ENCODE peak calls at places on chromosome X, in seven cellular contexts. S is mammary epithelial cell, I is glutamatergic neuron, D is heart right ventricle, H is tibial artery, R is GM13977, P is WTC11. B is an unnamed sample.

GRCh38 chrX:150984164-150984824 is 1.2 kb downstream of the HMGB3 start:
- DNase-seq in S (no peak), I (peak; percentile 29), D (no peak), H (no peak), R (peak; percentile 42), P (no peak), B (peak; percentile 36)

GRCh38 chrX:132615396-132616131 is 126.7 kb upstream of the MBNL3 start:
- DNase-seq in S (peak; percentile 37), I (peak; percentile 34), D (peak; percentile 9), H (no peak), R (no peak), P (peak; percentile 43), B (peak; percentile 19)

GRCh38 chrX:1430451-1430850 is 22.3 kb downstream of the ASMTL start:
- DNase-seq in S (no peak), I (no peak), D (no peak), H (no peak), R (no peak), P (no peak), B (no peak)

GRCh38 chrX:130120746-130121504 is 10.6 kb upstream of the ELF4 start:
- DNase-seq in S (peak; percentile 82), I (peak; percentile 75), D (peak; percentile 80), H (peak; percentile 88), R (peak; percentile 79), P (peak; percentile 77), B (peak; percentile 80)

GRCh38 chrX:87160435-87161010 is 357.1 kb upstream of the KLHL4 start:
- DNase-seq in S (no peak), I (no peak), D (no peak), H (no peak), R (no peak), P (no peak), B (no peak)

GRCh38 chrX:8731579-8732395 is at the start of gene ANOS1:
- DNase-seq in S (peak; percentile 38), I (peak; percentile 64), D (peak; percentile 64), H (peak; percentile 71), R (no peak), P (peak; percentile 78), B (no peak)

GRCh38 chrX:42951747-42952146 is 173.8 kb upstream of the PPP1R2C start:
- DNase-seq in S (no peak), I (no peak), D (no peak), H (no peak), R (no peak), P (no peak), B (no peak)

GRCh38 chrX:27751976-27752375 is 55.8 kb upstream of the MAGEB10 start:
- DNase-seq in S (no peak), I (no peak), D (no peak), H (no peak), R (no peak), P (no peak), B (no peak)

GRCh38 chrX:74449322-74449936 is 28.1 kb downstream of the SLC16A2 start:
- DNase-seq in S (peak; percentile 76), I (no peak), D (no peak), H (no peak), R (no peak), P (no peak), B (no peak)

GRCh38 chrX:97229318-97229717 is 345.6 kb downstream of the RPA4 start:
- DNase-seq in S (no peak), I (no peak), D (no peak), H (no peak), R (no peak), P (no peak), B (no peak)

GRCh38 chrX:68415289-68415688 is 18.0 kb downstream of the OPHN1 start:
- DNase-seq in S (peak; percentile 6), I (no peak), D (peak; percentile 40), H (no peak), R (no peak), P (no peak), B (no peak)

GRCh38 chrX:12770440-12770839 is 20.8 kb upstream of the PRPS2 start:
- DNase-seq in S (no peak), I (no peak), D (no peak), H (no peak), R (no peak), P (no peak), B (peak; percentile 10)

GRCh38 chrX:3348191-3348590 is 1.7 kb upstream of the MXRA5 start:
- DNase-seq in S (no peak), I (no peak), D (no peak), H (no peak), R (no peak), P (no peak), B (no peak)

GRCh38 chrX:152632445-152633097 is 5.1 kb upstream of the GABRQ start:
- DNase-seq in S (peak; percentile 23), I (peak; percentile 75), D (peak; percentile 13), H (no peak), R (no peak), P (peak; percentile 62), B (no peak)

GRCh38 chrX:50180073-50180940 is 20.5 kb downstream of the AKAP4 start:
- DNase-seq in S (no peak), I (no peak), D (no peak), H (no peak), R (no peak), P (no peak), B (no peak)

GRCh38 chrX:153735274-153735673 is 10.6 kb downstream of the ABCD1 start:
- DNase-seq in S (no peak), I (no peak), D (no peak), H (no peak), R (peak; percentile 40), P (no peak), B (no peak)

GRCh38 chrX:72002886-72003285 is 92.2 kb downstream of the NHSL2 start:
- DNase-seq in S (no peak), I (no peak), D (no peak), H (no peak), R (no peak), P (no peak), B (no peak)

GRCh38 chrX:31580726-31581125 is 508.9 kb upstream of the FTHL17 start:
- DNase-seq in S (peak; percentile 56), I (no peak), D (no peak), H (no peak), R (no peak), P (no peak), B (no peak)

GRCh38 chrX:74613350-74614192 is 853 bp downstream of the RLIM start:
- DNase-seq in S (peak; percentile 24), I (peak; percentile 27), D (no peak), H (no peak), R (peak; percentile 20), P (no peak), B (no peak)

DNA sequence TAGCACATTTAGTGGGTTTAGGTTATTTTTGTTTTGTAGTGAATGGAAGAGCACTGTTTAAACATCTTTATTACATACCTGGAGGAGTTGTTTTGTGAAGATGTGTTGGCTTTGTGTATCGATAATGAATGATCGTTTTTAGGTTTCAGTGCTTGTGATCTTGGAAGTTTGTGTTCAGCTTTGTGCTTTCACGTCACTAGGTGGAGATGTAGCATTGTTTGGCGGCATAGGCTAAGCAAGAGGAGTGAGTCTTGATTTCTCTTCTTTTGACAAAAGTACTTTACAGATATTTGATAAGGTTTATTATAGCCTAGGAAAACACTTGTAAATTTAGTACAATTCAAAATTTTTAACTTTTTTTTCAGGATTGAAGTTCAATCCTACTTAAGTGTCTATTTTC is 50.4 kb downstream of the PDK3 start:
- DNase-seq in S (no peak), I (no peak), D (no peak), H (no peak), R (no peak), P (no peak), B (no peak)
- TF ChIP-seq CTCF in S (peak; percentile 25), I (no peak), D (peak; percentile 52), H (peak; percentile 9), R (no peak), P (no peak), B (no peak)

GRCh38 chrX:147800663-147801062 is 111.1 kb upstream of the FMR1 start:
- DNase-seq in S (no peak), I (no peak), D (no peak), H (no peak), R (no peak), P (no peak), B (no peak)

GRCh38 chrX:147803948-147804347 is 107.8 kb upstream of the FMR1 start:
- DNase-seq in S (no peak), I (no peak), D (peak; percentile 2), H (no peak), R (peak; percentile 20), P (no peak), B (peak; percentile 7)
- TF ChIP-seq CTCF in S (peak; percentile 45), I (no peak), D (peak; percentile 39), H (peak; percentile 7), R (peak; percentile 61), P (no peak), B (peak; percentile 22)

DNA sequence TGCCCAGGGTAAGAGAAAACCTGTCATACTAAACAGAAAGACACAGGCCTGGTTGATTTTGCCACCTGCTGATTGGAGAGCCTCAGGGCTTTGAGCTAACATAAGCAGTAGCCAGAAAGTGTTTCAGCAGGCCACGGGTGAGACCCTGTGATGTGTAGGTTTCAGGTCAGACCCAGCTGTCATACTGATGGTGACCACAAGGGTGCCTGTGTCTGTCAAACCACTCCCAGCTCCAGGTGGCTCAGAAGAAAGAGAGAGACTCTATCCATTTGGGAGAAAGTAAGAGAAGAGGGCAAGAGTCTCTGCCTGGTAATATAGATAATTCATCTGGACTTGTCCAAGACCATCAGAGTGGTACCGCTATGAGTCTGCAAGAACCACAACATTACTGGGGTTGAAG is 72.8 kb upstream of the NLRP2B start:
- DNase-seq in S (no peak), I (peak; percentile 16), D (no peak), H (no peak), R (no peak), P (peak; percentile 50), B (no peak)
- TF ChIP-seq CTCF in S (no peak), I (no peak), D (no peak), H (no peak), R (no peak), P (peak; percentile 30), B (no peak)

GRCh38 chrX:103919336-103919682 is 43.1 kb upstream of the TMSB15B start:
- DNase-seq in S (no peak), I (no peak), D (no peak), H (no peak), R (no peak), P (no peak), B (no peak)
- TF ChIP-seq CTCF in S (peak; percentile 37), I (peak; percentile 22), D (no peak), H (peak; percentile 37), R (no peak), P (no peak), B (no peak)

GRCh38 chrX:115264009-115264408 is 25.5 kb upstream of the LUZP4 start:
- DNase-seq in S (no peak), I (no peak), D (no peak), H (no peak), R (no peak), P (no peak), B (no peak)

GRCh38 chrX:115266300-115266699 is 23.2 kb upstream of the LUZP4 start:
- DNase-seq in S (peak; percentile 14), I (no peak), D (no peak), H (no peak), R (no peak), P (no peak), B (no peak)

GRCh38 chrX:115268421-115268820 is 21.1 kb upstream of the LUZP4 start:
- DNase-seq in S (no peak), I (no peak), D (no peak), H (no peak), R (no peak), P (no peak), B (no peak)
- TF ChIP-seq CTCF in S (peak; percentile 31), I (peak; percentile 53), D (peak; percentile 28), H (no peak), R (peak; percentile 31), P (no peak), B (no peak)

B was measured in GM20000.